ENCODE peak calls at places on chromosome 1, in eight cellular contexts. K, P, A, C, V, L, U and G are unnamed samples.

GRCh38 chr1:117673405-117673804 is 67.6 kb downstream of the TENT5C start:
- DNase-seq in K (no peak), P (no peak), A (no peak), C (no peak), V (peak; percentile 77), L (no peak), U (no peak), G (no peak)

GRCh38 chr1:216523449-216524190 is 100.4 kb upstream of the USH2A start:
- DNase-seq in K (no peak), P (no peak), A (no peak), C (no peak), V (peak; percentile 61), L (no peak), U (no peak), G (no peak)

GRCh38 chr1:232166942-232167341 is 463.0 kb downstream of the SIPA1L2 start:
- DNase-seq in K (no peak), P (no peak), A (no peak), C (no peak), V (no peak), L (no peak), U (peak; percentile 45), G (no peak)

GRCh38 chr1:208652300-208653160 is 408.3 kb upstream of the PLXNA2 start:
- DNase-seq in K (no peak), P (peak; percentile 87), A (peak; percentile 65), C (peak; percentile 73), V (peak; percentile 87), L (peak; percentile 20), U (peak; percentile 86), G (no peak)

GRCh38 chr1:89765774-89766173 is 55.1 kb upstream of the LRRC8D start:
- DNase-seq in K (no peak), P (no peak), A (no peak), C (no peak), V (no peak), L (no peak), U (no peak), G (no peak)

GRCh38 chr1:248858096-248858890 is 592 bp downstream of the ZNF692 start:
- DNase-seq in K (peak; percentile 76), P (peak; percentile 85), A (peak; percentile 82), C (peak; percentile 72), V (peak; percentile 80), L (peak; percentile 64), U (peak; percentile 92), G (peak; percentile 79)

GRCh38 chr1:116232989-116233514 is 121.9 kb downstream of the MAB21L3 start:
- DNase-seq in K (no peak), P (no peak), A (peak; percentile 52), C (peak; percentile 37), V (no peak), L (no peak), U (peak; percentile 45), G (no peak)

GRCh38 chr1:58874757-58875755 is 91.2 kb upstream of the JUN start:
- DNase-seq in K (no peak), P (no peak), A (peak; percentile 79), C (no peak), V (peak; percentile 60), L (peak; percentile 35), U (peak; percentile 94), G (no peak)

GRCh38 chr1:230232352-230232751 is 165.3 kb downstream of the GALNT2 start:
- DNase-seq in K (no peak), P (no peak), A (no peak), C (peak; percentile 9), V (peak; percentile 12), L (no peak), U (peak; percentile 90), G (no peak)

GRCh38 chr1:27632387-27633297 is 2.3 kb downstream of the FGR start:
- DNase-seq in K (no peak), P (no peak), A (no peak), C (no peak), V (no peak), L (no peak), U (no peak), G (no peak)

GRCh38 chr1:9835758-9836631 is 12.2 kb upstream of the CLSTN1 start:
- DNase-seq in K (no peak), P (no peak), A (no peak), C (peak; percentile 78), V (peak; percentile 44), L (peak; percentile 40), U (peak; percentile 80), G (no peak)

GRCh38 chr1:9836632-9836960 is 12.8 kb upstream of the CLSTN1 start:
- DNase-seq in K (no peak), P (no peak), A (no peak), C (no peak), V (no peak), L (no peak), U (no peak), G (peak; percentile 23)

GRCh38 chr1:9838946-9839345 is 15.2 kb upstream of the CLSTN1 start:
- DNase-seq in K (no peak), P (no peak), A (no peak), C (no peak), V (no peak), L (no peak), U (no peak), G (peak; percentile 22)

GRCh38 chr1:9833632-9834031 is 9.9 kb upstream of the CLSTN1 start:
- DNase-seq in K (no peak), P (no peak), A (no peak), C (no peak), V (no peak), L (no peak), U (no peak), G (no peak)

DNA sequence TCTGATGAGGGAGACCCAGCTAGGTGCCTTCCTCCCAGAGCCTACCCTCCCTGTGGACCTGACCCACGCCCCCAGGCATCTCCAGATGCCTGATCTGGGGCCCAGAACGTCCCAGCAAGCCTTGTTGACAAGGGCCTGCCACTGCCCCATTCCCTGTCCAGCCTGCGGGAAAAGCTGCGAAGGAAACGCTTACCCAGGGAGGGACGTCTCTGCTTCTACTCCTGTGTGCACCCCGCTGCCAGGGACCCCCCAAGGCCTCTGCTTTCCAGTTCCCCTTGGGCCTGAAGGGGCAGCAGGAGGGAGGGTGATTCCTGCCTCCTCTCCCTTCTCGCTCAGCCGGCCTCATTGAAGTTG is 11.6 kb upstream of the CLSTN1 start:
- DNase-seq in K (no peak), P (no peak), A (no peak), C (no peak), V (no peak), L (no peak), U (no peak), G (no peak)
- H3K27me3 ChIP-seq in K (no peaks in the 10 kb centered on the region), P (no peaks in the 10 kb centered on the region), A (no peaks in the 10 kb centered on the region), C (no peaks in the 10 kb centered on the region), V (peaks cover 4% of the 10 kb centered on the region), L (no peaks in the 10 kb centered on the region), U (no peaks in the 10 kb centered on the region), G (no peaks in the 10 kb centered on the region)

DNA sequence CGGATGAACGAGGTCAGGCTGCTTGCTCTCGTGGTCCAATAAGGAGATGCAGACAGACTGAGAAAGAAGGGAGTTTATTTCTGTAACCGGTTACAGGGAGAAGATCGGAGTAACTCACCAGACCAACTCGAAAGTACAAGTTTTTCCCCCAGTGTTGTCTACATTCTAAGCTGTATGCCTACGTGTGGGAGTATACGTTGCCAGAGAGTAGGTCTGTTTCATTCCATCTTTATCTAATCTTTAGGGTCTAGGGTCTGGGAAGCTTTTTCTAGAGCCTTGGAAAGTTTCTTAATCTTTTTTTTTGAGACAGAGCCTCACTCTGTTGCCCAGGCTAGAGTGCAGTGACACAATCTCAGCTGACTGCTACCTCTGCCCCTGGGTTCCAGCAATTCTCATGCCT is 4.7 kb upstream of the PADI1 start:
- DNase-seq in K (no peak), P (no peak), A (no peak), C (no peak), V (no peak), L (no peak), U (no peak), G (no peak)
- H3K27me3 ChIP-seq in K (no peaks in the 10 kb centered on the region), P (peaks cover 3% of the 10 kb centered on the region), A (no peaks in the 10 kb centered on the region), C (no peaks in the 10 kb centered on the region), V (peaks cover 84% of the 10 kb centered on the region), L (peaks cover 96% of the 10 kb centered on the region), U (no peaks in the 10 kb centered on the region), G (no peaks in the 10 kb centered on the region)

DNA sequence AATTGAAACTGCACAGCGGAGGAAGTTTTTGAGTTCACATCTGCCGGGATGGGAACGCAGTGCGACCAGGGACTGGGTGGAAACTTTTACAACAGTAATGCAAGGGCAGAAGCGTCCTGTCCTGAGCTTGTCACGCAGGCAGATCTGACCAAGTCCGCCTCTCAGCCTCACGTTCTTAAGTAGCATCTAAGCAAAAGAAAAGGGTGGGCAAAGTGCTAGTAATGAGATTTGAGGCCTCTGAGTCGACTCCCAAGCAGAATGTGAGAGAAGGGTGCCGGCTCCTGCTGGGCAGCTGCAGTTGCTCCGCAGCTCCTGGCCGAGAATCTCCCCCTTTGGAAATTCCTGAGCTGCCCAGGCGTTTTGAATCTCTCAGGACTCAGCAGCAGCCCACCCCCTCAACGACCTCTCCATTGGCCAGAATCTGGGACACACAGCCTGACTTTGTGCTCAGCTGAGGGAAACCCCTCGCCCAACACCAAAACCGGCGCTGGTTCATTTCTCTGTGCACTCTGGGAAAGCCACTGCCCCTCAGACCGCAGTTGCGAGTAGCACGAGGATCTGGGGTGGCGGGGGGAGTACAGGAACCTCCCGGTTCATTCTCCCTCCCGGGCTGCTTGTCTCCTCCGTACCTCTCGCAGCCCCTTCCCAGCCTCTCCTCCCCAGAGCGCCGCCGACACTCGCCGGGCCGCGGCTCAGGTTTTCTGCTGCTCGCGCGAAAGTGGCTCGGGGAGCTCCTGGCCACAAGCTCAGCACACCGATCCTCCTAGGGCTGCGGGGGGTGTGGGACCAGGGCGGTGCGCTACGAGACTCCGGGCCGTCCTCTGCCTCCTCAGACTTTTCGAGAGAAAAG is 898 bp upstream of the S1PR1 start:
- DNase-seq in K (peak; percentile 71), P (peak; percentile 68), A (peak; percentile 41), C (peak; percentile 48), V (peak; percentile 70), L (peak; percentile 43), U (peak; percentile 67), G (peak; percentile 42)
- H3K27me3 ChIP-seq in K (no peaks in the 10 kb centered on the region), P (no peaks in the 10 kb centered on the region), A (no peaks in the 10 kb centered on the region), C (no peaks in the 10 kb centered on the region), V (peaks cover 18% of the 10 kb centered on the region), L (no peaks in the 10 kb centered on the region), U (peaks cover 5% of the 10 kb centered on the region), G (peaks cover 42% of the 10 kb centered on the region)

GRCh38 chr1:3065396-3065795 is 3.6 kb upstream of the PRDM16 start:
- DNase-seq in K (peak; percentile 37), P (no peak), A (no peak), C (no peak), V (no peak), L (no peak), U (no peak), G (no peak)
- H3K27me3 ChIP-seq in K (no peaks in the 10 kb centered on the region), P (peaks cover 73% of the 10 kb centered on the region), A (no peaks in the 10 kb centered on the region), C (no peaks in the 10 kb centered on the region), V (peaks cover 77% of the 10 kb centered on the region), L (peaks cover 87% of the 10 kb centered on the region), U (peaks cover 67% of the 10 kb centered on the region), G (peaks cover 97% of the 10 kb centered on the region)

GRCh38 chr1:92484472-92485373 is 2.0 kb downstream of the GFI1 start:
- DNase-seq in K (peak; percentile 64), P (no peak), A (peak; percentile 71), C (peak; percentile 20), V (peak; percentile 30), L (no peak), U (peak; percentile 57), G (peak; percentile 43)

GRCh38 chr1:92484171-92484471 is 2.6 kb downstream of the GFI1 start:
- DNase-seq in K (no peak), P (no peak), A (no peak), C (no peak), V (peak; percentile 42), L (no peak), U (no peak), G (no peak)

GRCh38 chr1:92482404-92482664 is 4.4 kb downstream of the GFI1 start:
- DNase-seq in K (no peak), P (no peak), A (no peak), C (no peak), V (peak; percentile 50), L (no peak), U (no peak), G (peak; percentile 80)

GRCh38 chr1:92482665-92483441 is 3.9 kb downstream of the GFI1 start:
- DNase-seq in K (peak; percentile 56), P (no peak), A (peak; percentile 45), C (no peak), V (no peak), L (no peak), U (peak; percentile 59), G (no peak)

GRCh38 chr1:92483442-92484170 is 3.1 kb downstream of the GFI1 start:
- DNase-seq in K (no peak), P (no peak), A (peak; percentile 82), C (no peak), V (no peak), L (no peak), U (peak; percentile 40), G (peak; percentile 38)
- H3K27me3 ChIP-seq in K (peaks cover 7% of the 10 kb centered on the region), P (peaks cover 65% of the 10 kb centered on the region), A (no peaks in the 10 kb centered on the region), C (no peaks in the 10 kb centered on the region), V (peaks cover 97% of the 10 kb centered on the region), L (peaks cover 100% of the 10 kb centered on the region), U (peaks cover 85% of the 10 kb centered on the region), G (peaks cover 90% of the 10 kb centered on the region)